ENCODE peak calls at places on chromosome 11, in six cellular contexts. I is ovary, U is spleen, X is fibroblast of lung, O is adrenal gland, K is glutamatergic neuron. J is an unnamed sample.

GRCh38 chr11:18527512-18527911 is 770 bp upstream of the TSG101 start:
- DNase-seq in I (no peak), U (no peak), X (peak), O (no peak), K (no peak), J (no peak)

GRCh38 chr11:7668911-7669310 is 4.4 kb downstream of the CYB5R2 start:
- DNase-seq in I (no peak), U (no peak), X (no peak), O (no peak), K (no peak), J (no peak)

GRCh38 chr11:122743949-122744876 is 88.7 kb downstream of the UBASH3B start:
- DNase-seq in I (no peak), U (peak), X (no peak), O (peak), K (no peak), J (peak)

GRCh38 chr11:27464155-27464759 is 8.3 kb downstream of the LGR4 start:
- DNase-seq in I (no peak), U (no peak), X (no peak), O (no peak), K (no peak), J (no peak)

GRCh38 chr11:102955624-102956023 is at the start of gene MMP13:
- DNase-seq in I (no peak), U (no peak), X (no peak), O (no peak), K (no peak), J (no peak)

GRCh38 chr11:108069947-108070346 is 51.4 kb upstream of the ACAT1 start:
- DNase-seq in I (no peak), U (no peak), X (peak), O (no peak), K (no peak), J (no peak)

GRCh38 chr11:34448223-34448994 is 9.7 kb downstream of the CAT start:
- DNase-seq in I (no peak), U (no peak), X (no peak), O (no peak), K (no peak), J (no peak)

GRCh38 chr11:35029979-35030378 is 109.0 kb upstream of the CD44 start:
- DNase-seq in I (no peak), U (no peak), X (peak), O (no peak), K (no peak), J (peak)

GRCh38 chr11:31646206-31646605 is 136.6 kb downstream of the ELP4 start:
- DNase-seq in I (no peak), U (no peak), X (no peak), O (no peak), K (no peak), J (no peak)

GRCh38 chr11:66036334-66036710 is 10.0 kb upstream of the CATSPER1 start:
- DNase-seq in I (no peak), U (no peak), X (no peak), O (no peak), K (no peak), J (no peak)

GRCh38 chr11:44467413-44467812 is 98.0 kb upstream of the CD82 start:
- DNase-seq in I (no peak), U (no peak), X (no peak), O (no peak), K (no peak), J (no peak)

GRCh38 chr11:121129362-121130340 is 28.6 kb downstream of the TECTA start:
- DNase-seq in I (no peak), U (no peak), X (no peak), O (no peak), K (no peak), J (no peak)

GRCh38 chr11:2816941-2817421 is 68.6 kb downstream of the CDKN1C start:
- DNase-seq in I (peak), U (peak), X (peak), O (no peak), K (no peak), J (no peak)

GRCh38 chr11:15819679-15820286 is 536.6 kb downstream of the SOX6 start:
- DNase-seq in I (peak), U (peak), X (peak), O (peak), K (peak), J (peak)

GRCh38 chr11:35165416-35166368 is 26.7 kb downstream of the CD44 start:
- DNase-seq in I (no peak), U (peak), X (peak), O (peak), K (no peak), J (peak)

GRCh38 chr11:18171377-18172000 is 1.1 kb upstream of the MRGPRX4 start:
- DNase-seq in I (no peak), U (no peak), X (no peak), O (peak), K (peak), J (peak)

GRCh38 chr11:11722861-11723260 is 101.1 kb upstream of the GALNT18 start:
- DNase-seq in I (no peak), U (no peak), X (no peak), O (no peak), K (no peak), J (no peak)

GRCh38 chr11:12556788-12557384 is 117.3 kb upstream of the TEAD1 start:
- DNase-seq in I (peak), U (no peak), X (peak), O (peak), K (no peak), J (no peak)

GRCh38 chr11:128596245-128596644 is 8.9 kb upstream of the ETS1 start:
- DNase-seq in I (no peak), U (no peak), X (no peak), O (no peak), K (no peak), J (no peak)

GRCh38 chr11:65090628-65091027 is 5.4 kb upstream of the VPS51 start:
- DNase-seq in I (no peak), U (peak), X (no peak), O (no peak), K (no peak), J (no peak)

GRCh38 chr11:12377824-12378593 is 638 bp downstream of the PARVA start:
- DNase-seq in I (peak), U (no peak), X (peak), O (peak), K (peak), J (no peak)

GRCh38 chr11:30960387-30960992 is 374.3 kb upstream of the MPPED2 start:
- DNase-seq in I (no peak), U (no peak), X (peak), O (no peak), K (no peak), J (no peak)

GRCh38 chr11:2883717-2884423 is 1.7 kb downstream of the CDKN1C start:
- DNase-seq in I (peak), U (no peak), X (peak), O (no peak), K (peak), J (no peak)

GRCh38 chr11:95241673-95242072 is 10.7 kb upstream of the SESN3 start:
- DNase-seq in I (no peak), U (no peak), X (peak), O (no peak), K (no peak), J (no peak)

GRCh38 chr11:8203980-8204379 is 35.2 kb upstream of the RIC3 start:
- DNase-seq in I (no peak), U (no peak), X (no peak), O (no peak), K (no peak), J (no peak)

GRCh38 chr11:101960231-101960630 is 43.9 kb upstream of the ANGPTL5 start:
- DNase-seq in I (no peak), U (no peak), X (no peak), O (no peak), K (no peak), J (no peak)

GRCh38 chr11:95375881-95376280 is 144.9 kb upstream of the SESN3 start:
- DNase-seq in I (no peak), U (no peak), X (peak), O (no peak), K (no peak), J (no peak)

GRCh38 chr11:129453293-129453721 is 77.7 kb downstream of the BARX2 start:
- DNase-seq in I (no peak), U (no peak), X (no peak), O (no peak), K (no peak), J (no peak)

GRCh38 chr11:28490763-28491382 is 382.7 kb downstream of the METTL15 start:
- DNase-seq in I (no peak), U (no peak), X (peak), O (no peak), K (no peak), J (no peak)

GRCh38 chr11:83574516-83574915 is 288.3 kb upstream of the CCDC90B start:
- DNase-seq in I (no peak), U (no peak), X (no peak), O (no peak), K (no peak), J (no peak)

GRCh38 chr11:67998150-67999045 is 5.5 kb downstream of the UNC93B1 start:
- DNase-seq in I (no peak), U (no peak), X (no peak), O (no peak), K (peak), J (no peak)

GRCh38 chr11:110431212-110432073 is 1.7 kb downstream of the FDX1 start:
- DNase-seq in I (no peak), U (no peak), X (peak), O (no peak), K (no peak), J (no peak)

GRCh38 chr11:23134627-23135026 is 274.4 kb upstream of the CCDC179 start:
- DNase-seq in I (no peak), U (peak), X (no peak), O (no peak), K (no peak), J (no peak)

GRCh38 chr11:106697058-106697457 is 321.2 kb downstream of the GUCY1A2 start:
- DNase-seq in I (no peak), U (no peak), X (peak), O (no peak), K (no peak), J (no peak)
- TF ChIP-seq CTCF in I (no peak), U (no peak), X (no peak), O (no peak), K (no peak), J (no peak)

DNA sequence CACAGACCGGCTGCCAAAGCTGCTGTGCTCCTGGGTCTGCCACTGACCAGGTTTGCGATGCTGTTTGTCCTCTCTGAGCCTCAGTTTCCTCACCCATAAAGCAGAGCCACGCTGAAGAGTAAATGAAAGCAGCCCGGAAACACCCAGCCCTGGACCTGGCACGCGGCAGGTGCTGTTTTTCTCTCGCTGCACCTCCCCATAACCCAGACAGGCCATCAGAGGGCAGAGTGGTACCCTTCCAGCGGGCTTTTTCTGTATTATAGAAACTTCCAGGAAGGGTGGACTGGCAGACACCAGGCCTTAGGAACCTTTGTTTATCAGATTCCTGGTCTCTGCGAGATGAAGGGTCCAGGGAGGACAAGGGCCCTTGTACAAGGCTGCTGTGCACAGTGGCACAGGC is 17.9 kb upstream of the FGF19 start:
- DNase-seq in I (no peak), U (no peak), X (no peak), O (no peak), K (no peak), J (no peak)
- TF ChIP-seq CTCF in I (no peak), U (no peak), X (no peak), O (no peak), K (no peak), J (no peak)

DNA sequence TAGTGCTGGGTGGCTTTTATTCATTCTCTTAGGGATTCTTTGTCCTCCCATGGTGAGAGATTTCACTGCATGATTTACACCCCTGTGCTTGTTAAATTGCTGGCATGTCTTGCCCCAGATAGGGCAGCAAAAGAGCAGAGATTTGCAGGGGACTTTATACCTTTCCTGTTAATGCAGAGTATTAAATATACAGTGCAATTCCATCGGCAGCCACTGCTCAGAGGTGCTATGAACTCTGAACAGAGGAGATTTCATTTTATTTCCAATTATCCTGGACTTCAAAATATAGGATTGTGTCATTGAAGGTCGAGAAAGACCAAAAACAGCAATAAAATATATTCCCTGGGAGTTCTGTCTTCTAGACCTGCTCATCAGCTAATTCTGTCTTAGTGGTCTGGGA is 263.4 kb upstream of the NCAM1 start:
- DNase-seq in I (no peak), U (no peak), X (no peak), O (no peak), K (no peak), J (no peak)
- TF ChIP-seq CTCF in I (no peak), U (no peak), X (no peak), O (no peak), K (peak), J (no peak)

GRCh38 chr11:58618215-58618614 is 4.2 kb upstream of the CNTF start:
- DNase-seq in I (no peak), U (no peak), X (no peak), O (no peak), K (no peak), J (no peak)
- TF ChIP-seq CTCF in I (no peak), U (no peak), X (no peak), O (no peak), K (no peak), J (peak)

GRCh38 chr11:74033046-74033445 is 24.2 kb upstream of the UCP3 start:
- DNase-seq in I (no peak), U (no peak), X (no peak), O (no peak), K (no peak), J (no peak)
- TF ChIP-seq CTCF in I (no peak), U (no peak), X (no peak), O (no peak), K (no peak), J (no peak)

GRCh38 chr11:117535201-117535869 is 207.7 kb downstream of the CEP164 start:
- DNase-seq in I (peak), U (no peak), X (no peak), O (peak), K (no peak), J (no peak)
- TF ChIP-seq CTCF in I (no peak), U (no peak), X (no peak), O (no peak), K (no peak), J (no peak)

DNA sequence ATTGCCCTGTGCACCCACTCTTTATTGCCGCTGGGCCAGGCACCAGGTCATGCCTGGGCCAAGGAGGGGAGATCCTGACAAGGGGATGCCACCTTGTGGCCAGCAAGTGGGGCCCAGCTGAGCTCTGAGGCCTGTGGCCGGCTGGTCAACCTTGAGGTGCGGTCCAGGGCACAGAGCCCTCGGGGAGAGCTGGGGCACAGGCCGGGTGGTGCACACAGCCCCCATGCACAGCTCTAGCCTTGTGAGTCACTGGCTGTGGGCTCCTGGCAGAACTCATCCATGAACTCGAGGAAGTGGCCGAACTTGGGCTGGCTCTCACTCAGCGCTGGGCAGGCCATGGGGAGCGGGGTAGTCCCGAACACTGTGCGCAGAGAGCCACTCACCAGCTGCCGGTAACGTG is 94.3 kb downstream of the RNF169 start:
- DNase-seq in I (no peak), U (no peak), X (no peak), O (no peak), K (no peak), J (no peak)
- TF ChIP-seq CTCF in I (no peak), U (no peak), X (no peak), O (no peak), K (no peak), J (no peak)

GRCh38 chr11:71267807-71268421 is 15.5 kb upstream of the SHANK2 start:
- DNase-seq in I (no peak), U (no peak), X (no peak), O (no peak), K (no peak), J (no peak)
- TF ChIP-seq CTCF in I (no peak), U (no peak), X (no peak), O (no peak), K (no peak), J (no peak)